ENCODE peak calls at places on chromosomes 5 and 9, in ten cellular contexts. One of them, this sample, is unnamed.

GRCh38 chr9:18829858-18830257 is 203.2 kb downstream of the SAXO1 start:
- DNase-seq in stimulated activated CD8-positive, alpha-beta memory T cell treated with anti-CD3 and anti-CD28 coated beads, Interleukin-2, amount 100 ng/mL, for 48 hours: no peak
- DNase-seq in GM12865: no peak
- DNase-seq in HT1080: peak
- DNase-seq in naive thymus-derived CD8-positive, alpha-beta T cell: no peak
- DNase-seq in LoVo: no peak
- DNase-seq in right cardiac atrium: no peak
- DNase-seq in hippocampal formation: no peak
- DNase-seq in AG08396: no peak
- DNase-seq in upper lobe of left lung: no peak
- DNase-seq in this sample: no peak

GRCh38 chr5:38151878-38152277 is 106.5 kb upstream of the EGFLAM start:
- DNase-seq in HT1080: peak
- DNase-seq in AG08396: no peak
- DNase-seq in right cardiac atrium: no peak
- DNase-seq in naive thymus-derived CD8-positive, alpha-beta T cell: no peak
- DNase-seq in hippocampal formation: no peak
- DNase-seq in GM12865: no peak
- DNase-seq in stimulated activated CD8-positive, alpha-beta memory T cell treated with anti-CD3 and anti-CD28 coated beads, Interleukin-2, amount 100 ng/mL, for 48 hours: no peak
- DNase-seq in upper lobe of left lung: no peak
- DNase-seq in LoVo: no peak
- DNase-seq in this sample: no peak

GRCh38 chr5:9339206-9339818 is 206.6 kb downstream of the SEMA5A start:
- DNase-seq in right cardiac atrium: no peak
- DNase-seq in HT1080: no peak
- DNase-seq in LoVo: no peak
- DNase-seq in upper lobe of left lung: no peak
- DNase-seq in hippocampal formation: no peak
- DNase-seq in naive thymus-derived CD8-positive, alpha-beta T cell: no peak
- DNase-seq in AG08396: no peak
- DNase-seq in stimulated activated CD8-positive, alpha-beta memory T cell treated with anti-CD3 and anti-CD28 coated beads, Interleukin-2, amount 100 ng/mL, for 48 hours: no peak
- DNase-seq in GM12865: peak
- DNase-seq in this sample: no peak

GRCh38 chr5:135669416-135669815 is 90.6 kb upstream of the CXCL14 start:
- DNase-seq in naive thymus-derived CD8-positive, alpha-beta T cell: no peak
- DNase-seq in GM12865: no peak
- DNase-seq in stimulated activated CD8-positive, alpha-beta memory T cell treated with anti-CD3 and anti-CD28 coated beads, Interleukin-2, amount 100 ng/mL, for 48 hours: no peak
- DNase-seq in AG08396: no peak
- DNase-seq in right cardiac atrium: no peak
- DNase-seq in upper lobe of left lung: no peak
- DNase-seq in LoVo: no peak
- DNase-seq in hippocampal formation: no peak
- DNase-seq in HT1080: no peak
- DNase-seq in this sample: no peak

GRCh38 chr5:96567188-96567587 is 95.0 kb upstream of the CAST start:
- DNase-seq in stimulated activated CD8-positive, alpha-beta memory T cell treated with anti-CD3 and anti-CD28 coated beads, Interleukin-2, amount 100 ng/mL, for 48 hours: no peak
- DNase-seq in hippocampal formation: no peak
- DNase-seq in right cardiac atrium: no peak
- DNase-seq in upper lobe of left lung: no peak
- DNase-seq in naive thymus-derived CD8-positive, alpha-beta T cell: no peak
- DNase-seq in HT1080: peak
- DNase-seq in AG08396: no peak
- DNase-seq in GM12865: peak
- DNase-seq in LoVo: no peak
- DNase-seq in this sample: peak

GRCh38 chr9:99823392-99824377 is 2.0 kb downstream of the NR4A3 start:
- DNase-seq in upper lobe of left lung: peak
- DNase-seq in right cardiac atrium: peak
- DNase-seq in LoVo: no peak
- DNase-seq in hippocampal formation: peak
- DNase-seq in AG08396: peak
- DNase-seq in stimulated activated CD8-positive, alpha-beta memory T cell treated with anti-CD3 and anti-CD28 coated beads, Interleukin-2, amount 100 ng/mL, for 48 hours: peak
- DNase-seq in naive thymus-derived CD8-positive, alpha-beta T cell: peak
- DNase-seq in GM12865: peak
- DNase-seq in HT1080: peak
- DNase-seq in this sample: peak

GRCh38 chr9:98171176-98171925 is 21.1 kb downstream of the CORO2A start:
- DNase-seq in LoVo: no peak
- DNase-seq in HT1080: no peak
- DNase-seq in naive thymus-derived CD8-positive, alpha-beta T cell: no peak
- DNase-seq in upper lobe of left lung: no peak
- DNase-seq in GM12865: no peak
- DNase-seq in AG08396: no peak
- DNase-seq in stimulated activated CD8-positive, alpha-beta memory T cell treated with anti-CD3 and anti-CD28 coated beads, Interleukin-2, amount 100 ng/mL, for 48 hours: no peak
- DNase-seq in hippocampal formation: no peak
- DNase-seq in right cardiac atrium: no peak
- DNase-seq in this sample: no peak

GRCh38 chr9:13470836-13471235 is 191.3 kb upstream of the MPDZ start:
- DNase-seq in GM12865: no peak
- DNase-seq in LoVo: no peak
- DNase-seq in upper lobe of left lung: no peak
- DNase-seq in right cardiac atrium: no peak
- DNase-seq in AG08396: no peak
- DNase-seq in HT1080: no peak
- DNase-seq in hippocampal formation: no peak
- DNase-seq in naive thymus-derived CD8-positive, alpha-beta T cell: no peak
- DNase-seq in stimulated activated CD8-positive, alpha-beta memory T cell treated with anti-CD3 and anti-CD28 coated beads, Interleukin-2, amount 100 ng/mL, for 48 hours: no peak
- DNase-seq in this sample: no peak

GRCh38 chr5:7015586-7016256 is 302.5 kb downstream of the TENT4A start:
- DNase-seq in GM12865: no peak
- DNase-seq in hippocampal formation: no peak
- DNase-seq in AG08396: no peak
- DNase-seq in HT1080: peak
- DNase-seq in right cardiac atrium: no peak
- DNase-seq in naive thymus-derived CD8-positive, alpha-beta T cell: no peak
- DNase-seq in stimulated activated CD8-positive, alpha-beta memory T cell treated with anti-CD3 and anti-CD28 coated beads, Interleukin-2, amount 100 ng/mL, for 48 hours: no peak
- DNase-seq in LoVo: no peak
- DNase-seq in upper lobe of left lung: no peak
- DNase-seq in this sample: no peak

GRCh38 chr9:73153793-73154227 is 2.1 kb downstream of the ANXA1 start:
- DNase-seq in LoVo: no peak
- DNase-seq in hippocampal formation: no peak
- DNase-seq in HT1080: peak
- DNase-seq in GM12865: no peak
- DNase-seq in AG08396: no peak
- DNase-seq in naive thymus-derived CD8-positive, alpha-beta T cell: no peak
- DNase-seq in upper lobe of left lung: no peak
- DNase-seq in right cardiac atrium: no peak
- DNase-seq in stimulated activated CD8-positive, alpha-beta memory T cell treated with anti-CD3 and anti-CD28 coated beads, Interleukin-2, amount 100 ng/mL, for 48 hours: no peak
- DNase-seq in this sample: no peak

GRCh38 chr9:23820731-23821399 is 5.2 kb downstream of the ELAVL2 start:
- DNase-seq in naive thymus-derived CD8-positive, alpha-beta T cell: no peak
- DNase-seq in upper lobe of left lung: no peak
- DNase-seq in right cardiac atrium: no peak
- DNase-seq in HT1080: no peak
- DNase-seq in hippocampal formation: no peak
- DNase-seq in AG08396: no peak
- DNase-seq in stimulated activated CD8-positive, alpha-beta memory T cell treated with anti-CD3 and anti-CD28 coated beads, Interleukin-2, amount 100 ng/mL, for 48 hours: no peak
- DNase-seq in GM12865: no peak
- DNase-seq in LoVo: no peak
- DNase-seq in this sample: no peak

GRCh38 chr9:133945977-133946753 is 46.0 kb downstream of the VAV2 start:
- DNase-seq in GM12865: peak
- DNase-seq in upper lobe of left lung: no peak
- DNase-seq in HT1080: no peak
- DNase-seq in right cardiac atrium: peak
- DNase-seq in naive thymus-derived CD8-positive, alpha-beta T cell: no peak
- DNase-seq in stimulated activated CD8-positive, alpha-beta memory T cell treated with anti-CD3 and anti-CD28 coated beads, Interleukin-2, amount 100 ng/mL, for 48 hours: no peak
- DNase-seq in AG08396: no peak
- DNase-seq in LoVo: no peak
- DNase-seq in hippocampal formation: no peak
- DNase-seq in this sample: no peak

GRCh38 chr9:104743377-104743985 is 4.0 kb upstream of the NIPSNAP3A start:
- DNase-seq in LoVo: peak
- DNase-seq in upper lobe of left lung: no peak
- DNase-seq in naive thymus-derived CD8-positive, alpha-beta T cell: peak
- DNase-seq in GM12865: peak
- DNase-seq in right cardiac atrium: no peak
- DNase-seq in HT1080: peak
- DNase-seq in stimulated activated CD8-positive, alpha-beta memory T cell treated with anti-CD3 and anti-CD28 coated beads, Interleukin-2, amount 100 ng/mL, for 48 hours: no peak
- DNase-seq in hippocampal formation: peak
- DNase-seq in AG08396: peak
- DNase-seq in this sample: peak

GRCh38 chr9:93099551-93100264 is 3.7 kb downstream of the CARD19 start:
- DNase-seq in upper lobe of left lung: peak
- DNase-seq in stimulated activated CD8-positive, alpha-beta memory T cell treated with anti-CD3 and anti-CD28 coated beads, Interleukin-2, amount 100 ng/mL, for 48 hours: no peak
- DNase-seq in naive thymus-derived CD8-positive, alpha-beta T cell: no peak
- DNase-seq in right cardiac atrium: peak
- DNase-seq in hippocampal formation: no peak
- DNase-seq in HT1080: no peak
- DNase-seq in LoVo: no peak
- DNase-seq in AG08396: no peak
- DNase-seq in GM12865: no peak
- DNase-seq in this sample: no peak

GRCh38 chr5:9283473-9283872 is 262.4 kb downstream of the SEMA5A start:
- DNase-seq in stimulated activated CD8-positive, alpha-beta memory T cell treated with anti-CD3 and anti-CD28 coated beads, Interleukin-2, amount 100 ng/mL, for 48 hours: no peak
- DNase-seq in HT1080: no peak
- DNase-seq in AG08396: no peak
- DNase-seq in naive thymus-derived CD8-positive, alpha-beta T cell: no peak
- DNase-seq in hippocampal formation: no peak
- DNase-seq in upper lobe of left lung: no peak
- DNase-seq in LoVo: no peak
- DNase-seq in right cardiac atrium: no peak
- DNase-seq in GM12865: no peak
- DNase-seq in this sample: no peak

GRCh38 chr9:116605060-116605459 is 82.0 kb upstream of the TRIM32 start:
- DNase-seq in naive thymus-derived CD8-positive, alpha-beta T cell: no peak
- DNase-seq in HT1080: no peak
- DNase-seq in stimulated activated CD8-positive, alpha-beta memory T cell treated with anti-CD3 and anti-CD28 coated beads, Interleukin-2, amount 100 ng/mL, for 48 hours: no peak
- DNase-seq in hippocampal formation: no peak
- DNase-seq in GM12865: no peak
- DNase-seq in upper lobe of left lung: no peak
- DNase-seq in AG08396: no peak
- DNase-seq in LoVo: no peak
- DNase-seq in right cardiac atrium: peak
- DNase-seq in this sample: no peak

GRCh38 chr5:54415896-54416640 is 39.4 kb upstream of the HSPB3 start:
- DNase-seq in LoVo: peak
- DNase-seq in stimulated activated CD8-positive, alpha-beta memory T cell treated with anti-CD3 and anti-CD28 coated beads, Interleukin-2, amount 100 ng/mL, for 48 hours: no peak
- DNase-seq in HT1080: no peak
- DNase-seq in right cardiac atrium: no peak
- DNase-seq in naive thymus-derived CD8-positive, alpha-beta T cell: no peak
- DNase-seq in hippocampal formation: no peak
- DNase-seq in AG08396: no peak
- DNase-seq in upper lobe of left lung: no peak
- DNase-seq in GM12865: no peak
- DNase-seq in this sample: peak

GRCh38 chr5:9878196-9878595 is 248.0 kb upstream of the TAS2R1 start:
- DNase-seq in right cardiac atrium: no peak
- DNase-seq in stimulated activated CD8-positive, alpha-beta memory T cell treated with anti-CD3 and anti-CD28 coated beads, Interleukin-2, amount 100 ng/mL, for 48 hours: no peak
- DNase-seq in LoVo: no peak
- DNase-seq in naive thymus-derived CD8-positive, alpha-beta T cell: no peak
- DNase-seq in GM12865: no peak
- DNase-seq in AG08396: no peak
- DNase-seq in hippocampal formation: no peak
- DNase-seq in HT1080: no peak
- DNase-seq in upper lobe of left lung: no peak
- DNase-seq in this sample: no peak

GRCh38 chr5:132238901-132239500 is 11.3 kb upstream of the P4HA2 start:
- DNase-seq in upper lobe of left lung: peak
- DNase-seq in GM12865: no peak
- DNase-seq in right cardiac atrium: no peak
- DNase-seq in AG08396: no peak
- DNase-seq in HT1080: no peak
- DNase-seq in LoVo: no peak
- DNase-seq in stimulated activated CD8-positive, alpha-beta memory T cell treated with anti-CD3 and anti-CD28 coated beads, Interleukin-2, amount 100 ng/mL, for 48 hours: no peak
- DNase-seq in naive thymus-derived CD8-positive, alpha-beta T cell: no peak
- DNase-seq in hippocampal formation: no peak
- DNase-seq in this sample: no peak

GRCh38 chr5:79689541-79690466 is at the start of gene CMYA5:
- DNase-seq in hippocampal formation: no peak
- DNase-seq in AG08396: peak
- DNase-seq in right cardiac atrium: peak
- DNase-seq in naive thymus-derived CD8-positive, alpha-beta T cell: no peak
- DNase-seq in stimulated activated CD8-positive, alpha-beta memory T cell treated with anti-CD3 and anti-CD28 coated beads, Interleukin-2, amount 100 ng/mL, for 48 hours: no peak
- DNase-seq in LoVo: no peak
- DNase-seq in upper lobe of left lung: peak
- DNase-seq in HT1080: no peak
- DNase-seq in GM12865: no peak
- DNase-seq in this sample: no peak

GRCh38 chr9:38687389-38687842 is 32.5 kb downstream of the FAM240B start:
- DNase-seq in LoVo: peak
- DNase-seq in right cardiac atrium: peak
- DNase-seq in stimulated activated CD8-positive, alpha-beta memory T cell treated with anti-CD3 and anti-CD28 coated beads, Interleukin-2, amount 100 ng/mL, for 48 hours: no peak
- DNase-seq in HT1080: no peak
- DNase-seq in upper lobe of left lung: peak
- DNase-seq in naive thymus-derived CD8-positive, alpha-beta T cell: no peak
- DNase-seq in AG08396: no peak
- DNase-seq in GM12865: peak
- DNase-seq in hippocampal formation: no peak
- DNase-seq in this sample: no peak

GRCh38 chr9:93230601-93231000 is 46.7 kb downstream of the WNK2 start:
- DNase-seq in stimulated activated CD8-positive, alpha-beta memory T cell treated with anti-CD3 and anti-CD28 coated beads, Interleukin-2, amount 100 ng/mL, for 48 hours: no peak
- DNase-seq in HT1080: no peak
- DNase-seq in hippocampal formation: no peak
- DNase-seq in right cardiac atrium: peak
- DNase-seq in LoVo: no peak
- DNase-seq in GM12865: no peak
- DNase-seq in upper lobe of left lung: no peak
- DNase-seq in naive thymus-derived CD8-positive, alpha-beta T cell: no peak
- DNase-seq in AG08396: no peak
- DNase-seq in this sample: no peak

GRCh38 chr5:142529626-142530278 is 156.1 kb downstream of the FGF1 start:
- DNase-seq in right cardiac atrium: no peak
- DNase-seq in naive thymus-derived CD8-positive, alpha-beta T cell: no peak
- DNase-seq in upper lobe of left lung: no peak
- DNase-seq in GM12865: no peak
- DNase-seq in AG08396: no peak
- DNase-seq in LoVo: peak
- DNase-seq in hippocampal formation: no peak
- DNase-seq in HT1080: peak
- DNase-seq in stimulated activated CD8-positive, alpha-beta memory T cell treated with anti-CD3 and anti-CD28 coated beads, Interleukin-2, amount 100 ng/mL, for 48 hours: no peak
- DNase-seq in this sample: peak

GRCh38 chr5:142179776-142180387 is 71.3 kb downstream of the NDFIP1 start:
- DNase-seq in AG08396: no peak
- DNase-seq in HT1080: no peak
- DNase-seq in right cardiac atrium: no peak
- DNase-seq in LoVo: no peak
- DNase-seq in stimulated activated CD8-positive, alpha-beta memory T cell treated with anti-CD3 and anti-CD28 coated beads, Interleukin-2, amount 100 ng/mL, for 48 hours: no peak
- DNase-seq in upper lobe of left lung: peak
- DNase-seq in GM12865: no peak
- DNase-seq in naive thymus-derived CD8-positive, alpha-beta T cell: no peak
- DNase-seq in hippocampal formation: no peak
- DNase-seq in this sample: no peak

GRCh38 chr5:54007822-54008777 is 302.3 kb downstream of the ARL15 start:
- DNase-seq in right cardiac atrium: no peak
- DNase-seq in GM12865: no peak
- DNase-seq in AG08396: no peak
- DNase-seq in stimulated activated CD8-positive, alpha-beta memory T cell treated with anti-CD3 and anti-CD28 coated beads, Interleukin-2, amount 100 ng/mL, for 48 hours: no peak
- DNase-seq in hippocampal formation: no peak
- DNase-seq in HT1080: peak
- DNase-seq in LoVo: no peak
- DNase-seq in upper lobe of left lung: no peak
- DNase-seq in naive thymus-derived CD8-positive, alpha-beta T cell: no peak
- DNase-seq in this sample: peak

GRCh38 chr5:134446938-134447337 is 35.3 kb upstream of the CDKN2AIPNL start:
- DNase-seq in stimulated activated CD8-positive, alpha-beta memory T cell treated with anti-CD3 and anti-CD28 coated beads, Interleukin-2, amount 100 ng/mL, for 48 hours: no peak
- DNase-seq in LoVo: no peak
- DNase-seq in hippocampal formation: no peak
- DNase-seq in right cardiac atrium: no peak
- DNase-seq in naive thymus-derived CD8-positive, alpha-beta T cell: no peak
- DNase-seq in HT1080: no peak
- DNase-seq in GM12865: no peak
- DNase-seq in upper lobe of left lung: no peak
- DNase-seq in AG08396: no peak
- DNase-seq in this sample: no peak

GRCh38 chr5:178768371-178769260 is 38.2 kb upstream of the ZNF354A start:
- DNase-seq in hippocampal formation: no peak
- DNase-seq in right cardiac atrium: no peak
- DNase-seq in HT1080: no peak
- DNase-seq in LoVo: no peak
- DNase-seq in AG08396: no peak
- DNase-seq in stimulated activated CD8-positive, alpha-beta memory T cell treated with anti-CD3 and anti-CD28 coated beads, Interleukin-2, amount 100 ng/mL, for 48 hours: no peak
- DNase-seq in GM12865: no peak
- DNase-seq in naive thymus-derived CD8-positive, alpha-beta T cell: no peak
- DNase-seq in upper lobe of left lung: no peak
- DNase-seq in this sample: no peak

GRCh38 chr9:6007770-6008168 is 7.7 kb downstream of the RANBP6 start:
- DNase-seq in LoVo: peak
- DNase-seq in right cardiac atrium: peak
- DNase-seq in upper lobe of left lung: peak
- DNase-seq in HT1080: peak
- DNase-seq in stimulated activated CD8-positive, alpha-beta memory T cell treated with anti-CD3 and anti-CD28 coated beads, Interleukin-2, amount 100 ng/mL, for 48 hours: peak
- DNase-seq in GM12865: peak
- DNase-seq in naive thymus-derived CD8-positive, alpha-beta T cell: peak
- DNase-seq in AG08396: peak
- DNase-seq in hippocampal formation: peak
- DNase-seq in this sample: peak